ENCODE peak calls at places on chromosomes 3 and 15, in four cellular contexts. A, W, R and D are unnamed samples.
A peak's percentile ranks its signal among the peaks of the same experiment; 100 is the strongest.

GRCh38 chr3:100709840-100710235 is 544 bp downstream of the TFG start:
- DNase-seq in A (peak; percentile 75), W (no peak), R (peak; percentile 44), D (peak; percentile 92)

GRCh38 chr15:43930556-43930955 is 103.8 kb downstream of the WDR76 start:
- DNase-seq in A (no peak), W (no peak), R (no peak), D (no peak)

GRCh38 chr3:194439915-194440550 is 41.0 kb upstream of the GP5 start:
- DNase-seq in A (no peak), W (no peak), R (no peak), D (no peak)

GRCh38 chr15:58232273-58233065 is 94.3 kb downstream of the AQP9 start:
- DNase-seq in A (no peak), W (no peak), R (no peak), D (no peak)

GRCh38 chr3:124859025-124859424 is 28.1 kb downstream of the ITGB5 start:
- DNase-seq in A (peak; percentile 94), W (no peak), R (no peak), D (no peak)

GRCh38 chr3:16338124-16338523 is 73.1 kb downstream of the OXNAD1 start:
- DNase-seq in A (no peak), W (no peak), R (no peak), D (no peak)

GRCh38 chr3:22360977-22361376 is 610.0 kb upstream of the ZNF385D start:
- DNase-seq in A (peak; percentile 80), W (no peak), R (no peak), D (no peak)

GRCh38 chr3:121748638-121749275 is 784 bp downstream of the GOLGB1 start:
- DNase-seq in A (peak; percentile 79), W (no peak), R (peak; percentile 54), D (peak; percentile 78)

GRCh38 chr15:77739591-77740378 is 107.1 kb upstream of the LINGO1 start:
- DNase-seq in A (no peak), W (no peak), R (no peak), D (peak; percentile 86)

GRCh38 chr3:4575413-4575812 is 82.3 kb downstream of the ITPR1 start:
- DNase-seq in A (peak; percentile 2), W (no peak), R (no peak), D (no peak)

GRCh38 chr3:65963787-65964707 is 74.7 kb downstream of the MAGI1 start:
- DNase-seq in A (peak; percentile 96), W (peak; percentile 90), R (no peak), D (no peak)
- H3K4me3 ChIP-seq in A (no peak overlapping the region), W (peak overlapping the region; percentile 28), R (no peak overlapping the region), D (no peak overlapping the region)

DNA sequence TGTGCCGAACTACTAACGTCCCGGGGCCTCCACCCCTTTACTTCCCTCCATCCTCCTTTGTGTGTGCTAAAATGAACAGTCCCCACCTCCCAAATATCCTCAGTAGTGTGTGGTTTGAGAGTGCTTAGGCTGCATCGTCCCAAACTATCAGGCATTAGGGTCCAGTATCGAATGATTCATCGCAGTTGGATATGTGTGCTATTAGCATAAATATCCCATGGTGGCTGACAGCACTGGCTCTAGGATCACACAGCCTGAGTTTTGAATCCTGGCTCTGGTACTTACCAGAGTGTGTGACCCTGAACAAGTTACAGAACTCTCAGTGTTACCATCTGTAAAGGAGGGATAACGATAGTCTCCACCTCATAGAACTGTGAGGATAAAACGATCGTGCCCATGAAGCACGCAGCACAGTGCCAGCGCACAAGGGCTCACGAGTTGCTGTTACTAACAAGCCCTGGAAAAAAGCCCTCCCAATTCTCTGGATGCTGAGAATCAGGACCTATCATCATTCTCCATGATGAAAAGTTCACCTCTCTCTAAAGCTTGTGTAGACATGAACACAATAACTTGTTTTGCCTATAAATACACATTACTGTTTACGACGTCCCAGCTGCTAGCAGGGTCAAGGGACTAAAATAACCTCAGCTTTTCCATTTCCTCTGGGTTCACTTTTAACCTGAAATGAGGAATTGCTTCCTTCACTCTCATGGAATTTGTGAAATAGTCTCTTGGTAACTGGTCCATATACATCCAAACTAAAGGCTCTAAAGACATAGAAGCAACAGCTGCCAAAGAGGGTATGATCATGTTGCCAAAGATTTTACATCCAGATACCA is 51.0 kb downstream of the VGLL4 start:
- DNase-seq in A (peak; percentile 76), W (no peak), R (no peak), D (no peak)
- TF ChIP-seq EZH2phosphoT487 in A (no peak), W (no peak), R (no peak), D (no peak)

GRCh38 chr3:129121792-129122696 is at the start of gene RAB43:
- DNase-seq in A (peak; percentile 81), W (peak; percentile 74), R (peak; percentile 74), D (peak; percentile 99)

GRCh38 chr3:129120254-129121004 is 1.2 kb downstream of the RAB43 start:
- DNase-seq in A (peak; percentile 95), W (peak; percentile 51), R (peak; percentile 99), D (peak; percentile 80)

GRCh38 chr3:129123314-129124060 is 1.9 kb upstream of the RAB43 start:
- DNase-seq in A (peak; percentile 55), W (no peak), R (no peak), D (no peak)

GRCh38 chr3:129121016-129121791 is 400 bp downstream of the RAB43 start:
- DNase-seq in A (peak; percentile 72), W (no peak), R (no peak), D (peak; percentile 51)

DNA sequence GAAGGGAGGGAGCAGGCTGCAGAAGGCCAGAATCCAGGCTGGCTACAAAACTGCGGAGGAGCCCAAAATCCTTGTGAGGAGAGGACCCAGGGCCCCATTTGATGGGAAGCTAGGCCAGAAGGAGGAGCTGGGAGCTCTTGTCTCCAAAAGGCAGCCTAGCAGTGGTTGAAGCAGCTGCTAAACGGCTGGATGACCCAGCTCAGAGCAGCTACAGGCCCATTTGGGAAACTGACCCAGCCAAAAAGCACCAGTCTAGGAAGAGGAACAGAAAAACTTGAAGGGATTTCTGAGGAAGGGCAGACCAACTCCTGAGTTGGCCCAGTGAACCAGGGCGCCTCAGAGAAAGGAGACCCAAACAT is 1.1 kb upstream of the RAB43 start:
- DNase-seq in A (peak; percentile 47), W (no peak), R (no peak), D (no peak)
- H3K4me3 ChIP-seq in A (no peak overlapping the region), W (no peak overlapping the region), R (no peak overlapping the region), D (peak overlapping the region; percentile 70)

DNA sequence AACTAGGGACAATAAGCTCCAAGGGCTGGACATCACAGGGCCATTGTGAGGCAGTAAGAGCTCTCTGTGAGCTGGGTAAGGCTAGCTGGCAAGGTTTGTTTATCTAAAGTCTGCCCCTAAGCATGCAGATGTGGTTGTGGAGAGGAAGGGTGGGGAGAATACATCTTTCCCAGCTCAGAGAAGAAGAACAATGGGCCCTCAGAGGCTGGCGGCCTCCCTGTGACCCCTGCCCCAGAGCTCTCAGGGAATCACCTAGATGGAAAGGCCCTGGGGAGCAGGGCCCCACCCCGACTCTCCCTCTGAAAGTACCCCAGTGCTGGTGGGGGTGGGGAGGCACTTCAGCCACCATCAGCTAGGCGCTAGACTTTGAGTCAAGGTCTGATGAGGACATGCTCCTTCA is 4.4 kb upstream of the AP3B2 start:
- DNase-seq in A (no peak), W (no peak), R (no peak), D (no peak)
- TF ChIP-seq EZH2phosphoT487 in A (no peak), W (no peak), R (no peak), D (no peak)

GRCh38 chr3:190097025-190097424 is 23.7 kb downstream of the P3H2 start:
- DNase-seq in A (no peak), W (no peak), R (no peak), D (no peak)

GRCh38 chr3:190097617-190098016 is 23.1 kb downstream of the P3H2 start:
- DNase-seq in A (no peak), W (no peak), R (no peak), D (peak; percentile 56)

GRCh38 chr3:190099099-190099498 is 21.6 kb downstream of the P3H2 start:
- DNase-seq in A (no peak), W (no peak), R (no peak), D (no peak)

GRCh38 chr3:190105876-190106275 is 14.8 kb downstream of the P3H2 start:
- DNase-seq in A (peak; percentile 45), W (no peak), R (no peak), D (no peak)

GRCh38 chr3:190101320-190102117 is 19.2 kb downstream of the P3H2 start:
- DNase-seq in A (peak; percentile 36), W (no peak), R (no peak), D (peak; percentile 27)
- H3K4me3 ChIP-seq in A (peak overlapping the region; percentile 9), W (no peak overlapping the region), R (peak overlapping the region; percentile 9), D (no peak overlapping the region)

DNA sequence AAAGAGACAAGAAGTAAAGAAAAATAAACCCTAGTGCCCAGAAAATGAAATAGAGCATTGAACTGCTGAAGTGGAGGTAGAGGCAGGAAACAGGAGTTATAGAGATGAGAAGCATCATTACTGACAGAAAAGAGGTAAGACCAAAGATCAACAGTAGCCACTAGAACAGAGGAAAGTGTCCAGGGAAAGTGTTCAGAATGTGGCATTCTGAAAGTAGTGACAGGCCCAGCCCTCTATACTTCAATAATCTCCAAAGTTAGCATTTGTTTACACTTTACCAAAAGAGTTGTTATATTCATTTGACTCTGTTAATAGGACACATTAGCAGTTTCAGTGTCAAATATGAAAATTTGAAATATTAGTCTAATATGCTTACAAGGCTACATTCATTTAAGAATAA is 727.1 kb upstream of the NECTIN3 start:
- DNase-seq in A (no peak), W (no peak), R (no peak), D (no peak)
- TF ChIP-seq EZH2phosphoT487 in A (no peak), W (no peak), R (no peak), D (no peak)

GRCh38 chr15:41510728-41511127 is 2.9 kb downstream of the LTK start:
- DNase-seq in A (no peak), W (no peak), R (no peak), D (peak; percentile 40)

GRCh38 chr15:41512512-41513281 is 930 bp downstream of the LTK start:
- DNase-seq in A (peak; percentile 56), W (no peak), R (no peak), D (peak; percentile 28)

GRCh38 chr15:41513282-41514227 is at the start of gene LTK:
- DNase-seq in A (peak; percentile 22), W (peak; percentile 65), R (no peak), D (peak; percentile 77)

GRCh38 chr15:41512078-41512394 is 1.6 kb downstream of the LTK start:
- DNase-seq in A (no peak), W (no peak), R (no peak), D (no peak)

GRCh38 chr15:41511331-41512077 is 2.1 kb downstream of the LTK start:
- DNase-seq in A (no peak), W (no peak), R (no peak), D (peak; percentile 65)
- H3K4me3 ChIP-seq in A (no peak overlapping the region), W (no peak overlapping the region), R (no peak overlapping the region), D (peak overlapping the region; percentile 42)

GRCh38 chr15:63987979-63988378 is 58.3 kb downstream of the DAPK2 start:
- DNase-seq in A (no peak), W (no peak), R (no peak), D (no peak)
- TF ChIP-seq EZH2phosphoT487 in A (no peak), W (no peak), R (no peak), D (no peak)